ENCODE peak calls at places on chromosomes 4 and X, in four cellular contexts. T is HEK293T, X is occipital lobe, N is T-helper 1 cell. H is an unnamed sample.

GRCh38 chrX:137313627-137314026 is 252.3 kb upstream of the ZIC3 start:
- DNase-seq in X (no peak), N (no peak), T (no peak), H (no peak)

GRCh38 chrX:134632386-134632785 is 25.9 kb downstream of the PLAC1 start:
- DNase-seq in X (no peak), N (no peak), T (no peak), H (no peak)

GRCh38 chrX:9339603-9340569 is 125.0 kb upstream of the TBL1X start:
- DNase-seq in N (no peak), T (no peak), X (no peak), H (no peak)

GRCh38 chr4:7941111-7942018 is 1.7 kb upstream of the AFAP1 start:
- DNase-seq in N (no peak), T (no peak), X (no peak), H (no peak)

GRCh38 chrX:47380268-47380667 is 9.9 kb downstream of the ZNF157 start:
- DNase-seq in T (no peak), N (peak; percentile 57), X (no peak), H (no peak)

GRCh38 chr4:101777431-101777830 is 13.1 kb upstream of the BANK1 start:
- DNase-seq in N (no peak), T (no peak), X (no peak), H (no peak)

GRCh38 chr4:129394635-129395034 is 298.7 kb downstream of the C4orf33 start:
- DNase-seq in T (no peak), X (no peak), N (no peak), H (no peak)

GRCh38 chrX:109270580-109271484 is 211.1 kb downstream of the GUCY2F start:
- DNase-seq in N (no peak), X (no peak), T (no peak), H (no peak)

GRCh38 chr4:114076865-114077264 is 97.4 kb upstream of the ARSJ start:
- DNase-seq in N (no peak), T (no peak), X (no peak), H (no peak)

GRCh38 chrX:4710618-4711433 is 997.4 kb upstream of the PRKX start:
- DNase-seq in X (no peak), T (no peak), N (no peak), H (peak; percentile 23)

GRCh38 chr4:41196633-41197332 is 17.6 kb downstream of the APBB2 start:
- DNase-seq in X (no peak), N (no peak), T (no peak), H (no peak)

GRCh38 chr4:113636877-113637276 is 124.7 kb downstream of the CAMK2D start:
- DNase-seq in N (peak; percentile 17), T (no peak), X (no peak), H (no peak)

H was measured in endothelial cell.